ENCODE peak calls at places on chromosome 2, in six cellular contexts. G is sigmoid colon, C is ovary, E is spleen, Q is tibial artery, L is AG09309. B is an unnamed sample.
A peak's percentile ranks its signal among the peaks of the same experiment; 100 is the strongest.

GRCh38 chr2:100675373-100675772 is 112.6 kb downstream of the PDCL3 start:
- DNase-seq in C (no peak), G (no peak), Q (no peak), L (no peak), E (no peak), B (no peak)

GRCh38 chr2:151857650-151858049 is 29.4 kb upstream of the ARL5A start:
- DNase-seq in G (no peak), L (no peak), Q (no peak), E (no peak), C (no peak), B (no peak)

GRCh38 chr2:20916604-20917286 is 93.8 kb upstream of the LDAH start:
- DNase-seq in Q (no peak), C (no peak), E (no peak), L (no peak), G (peak; percentile 73), B (no peak)

GRCh38 chr2:228446732-228447131 is 265.2 kb upstream of the SPHKAP start:
- DNase-seq in C (no peak), E (no peak), L (no peak), G (no peak), Q (no peak), B (no peak)

GRCh38 chr2:7037340-7038333 is 120.4 kb downstream of the RNF144A start:
- DNase-seq in G (peak; percentile 82), E (peak; percentile 89), Q (peak; percentile 71), C (no peak), L (no peak), B (peak; percentile 80)

GRCh38 chr2:128091691-128092050 is 671 bp downstream of the UGGT1 start:
- DNase-seq in G (no peak), E (no peak), Q (no peak), L (no peak), C (no peak), B (no peak)

GRCh38 chr2:119117408-119117807 is 41.1 kb downstream of the C1QL2 start:
- DNase-seq in L (no peak), E (no peak), Q (no peak), C (no peak), G (no peak), B (no peak)

GRCh38 chr2:119533560-119533959 is 9.3 kb upstream of the SCTR start:
- DNase-seq in C (no peak), G (no peak), L (no peak), Q (no peak), E (no peak), B (no peak)

GRCh38 chr2:70977605-70978205 is 725 bp upstream of the ANKRD53 start:
- DNase-seq in L (peak; percentile 47), G (peak; percentile 81), C (peak; percentile 49), E (peak; percentile 79), Q (peak; percentile 69), B (no peak)

GRCh38 chr2:37656512-37657423 is 14.7 kb downstream of the CDC42EP3 start:
- DNase-seq in Q (no peak), C (no peak), G (no peak), L (no peak), E (no peak), B (no peak)

GRCh38 chr2:189609423-189609816 is 28.8 kb upstream of the SLC40A1 start:
- DNase-seq in G (no peak), L (no peak), E (no peak), Q (no peak), C (no peak), B (no peak)

GRCh38 chr2:120777170-120777751 is 41.6 kb downstream of the GLI2 start:
- DNase-seq in L (no peak), C (no peak), G (no peak), Q (no peak), E (no peak), B (no peak)

GRCh38 chr2:120780402-120780801 is 44.7 kb downstream of the GLI2 start:
- DNase-seq in C (no peak), E (no peak), L (no peak), G (no peak), Q (no peak), B (no peak)

GRCh38 chr2:120777787-120778186 is 42.1 kb downstream of the GLI2 start:
- DNase-seq in E (no peak), Q (no peak), L (no peak), C (no peak), G (no peak), B (no peak)

GRCh38 chr2:120778244-120778643 is 42.6 kb downstream of the GLI2 start:
- DNase-seq in E (no peak), G (no peak), C (no peak), L (no peak), Q (no peak), B (no peak)

DNA sequence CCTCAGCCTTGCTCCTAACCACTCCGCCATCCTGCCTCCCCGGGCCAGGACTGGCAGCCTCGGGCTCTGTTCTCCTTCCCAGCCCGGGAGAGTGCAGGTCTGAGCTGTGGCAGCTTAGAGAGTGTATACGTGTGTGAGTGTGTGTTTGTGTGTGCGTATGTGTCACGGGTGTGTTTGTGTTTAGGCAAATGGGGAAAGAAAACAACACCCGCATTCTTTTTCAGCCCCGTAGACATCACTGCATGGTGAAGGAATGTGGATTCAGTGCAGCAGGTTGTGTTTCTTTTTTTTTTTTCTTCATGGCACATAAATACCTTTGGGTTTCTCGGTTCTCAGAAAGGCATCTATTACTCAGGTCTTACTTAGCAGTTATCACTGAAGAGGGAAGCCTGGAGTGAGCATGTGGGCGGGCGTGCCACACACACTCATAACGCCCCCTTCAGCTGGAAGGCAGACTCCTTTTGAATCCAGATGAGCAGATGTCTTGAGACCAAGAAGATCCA is 44.2 kb downstream of the GLI2 start:
- DNase-seq in E (no peak), G (no peak), Q (no peak), C (no peak), L (peak; percentile 38), B (no peak)
- TF ChIP-seq CTCF in E (no peak), G (no peak), Q (no peak), C (no peak), L (peak; percentile 39), B (no peak)

GRCh38 chr2:23447405-23447804 is 62.4 kb downstream of the KLHL29 start:
- DNase-seq in Q (no peak), G (no peak), E (no peak), C (no peak), L (no peak), B (no peak)

GRCh38 chr2:23449413-23449812 is 64.4 kb downstream of the KLHL29 start:
- DNase-seq in Q (no peak), G (no peak), L (no peak), E (no peak), C (no peak), B (peak; percentile 44)

GRCh38 chr2:23452397-23452796 is 67.4 kb downstream of the KLHL29 start:
- DNase-seq in L (no peak), C (no peak), Q (no peak), G (no peak), E (no peak), B (no peak)

GRCh38 chr2:23446916-23447315 is 61.9 kb downstream of the KLHL29 start:
- DNase-seq in G (no peak), L (no peak), C (no peak), E (no peak), Q (no peak), B (no peak)

GRCh38 chr2:23449831-23450331 is 64.9 kb downstream of the KLHL29 start:
- DNase-seq in L (no peak), E (no peak), C (no peak), Q (no peak), G (no peak), B (no peak)
- TF ChIP-seq CTCF in L (no peak), E (no peak), C (no peak), Q (no peak), G (no peak), B (no peak)

GRCh38 chr2:715847-716573 is 38.8 kb upstream of the TMEM18 start:
- DNase-seq in Q (no peak), C (no peak), L (no peak), E (no peak), G (no peak), B (no peak)
- TF ChIP-seq CTCF in Q (no peak), C (no peak), L (peak; percentile 62), E (no peak), G (no peak), B (peak; percentile 29)

GRCh38 chr2:174461221-174461620 is 25.6 kb downstream of the GPR155 start:
- DNase-seq in G (no peak), L (no peak), Q (no peak), C (no peak), E (no peak), B (no peak)

DNA sequence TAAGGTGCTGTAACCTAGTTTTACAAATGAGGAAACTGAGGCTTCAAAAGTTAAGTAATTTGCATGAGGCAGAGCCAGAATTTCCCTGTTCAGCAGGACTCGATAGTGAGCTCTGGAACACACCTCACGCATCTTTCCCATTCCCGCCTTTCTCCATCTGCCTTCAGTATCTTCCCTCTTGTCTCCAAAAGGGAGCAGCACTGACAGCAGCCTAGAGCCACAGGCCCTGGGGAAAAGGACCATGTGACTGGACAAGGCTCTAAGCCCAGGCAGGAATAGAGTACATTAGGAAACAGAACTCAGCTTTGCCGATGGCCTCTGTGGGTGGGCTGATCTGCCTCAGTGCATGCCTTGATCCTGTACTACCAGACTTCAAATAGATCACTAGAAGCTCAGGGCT is 21.5 kb downstream of the GPR155 start:
- DNase-seq in L (no peak), E (no peak), C (no peak), Q (no peak), G (no peak), B (no peak)
- TF ChIP-seq CTCF in L (no peak), E (no peak), C (no peak), Q (no peak), G (no peak), B (no peak)

DNA sequence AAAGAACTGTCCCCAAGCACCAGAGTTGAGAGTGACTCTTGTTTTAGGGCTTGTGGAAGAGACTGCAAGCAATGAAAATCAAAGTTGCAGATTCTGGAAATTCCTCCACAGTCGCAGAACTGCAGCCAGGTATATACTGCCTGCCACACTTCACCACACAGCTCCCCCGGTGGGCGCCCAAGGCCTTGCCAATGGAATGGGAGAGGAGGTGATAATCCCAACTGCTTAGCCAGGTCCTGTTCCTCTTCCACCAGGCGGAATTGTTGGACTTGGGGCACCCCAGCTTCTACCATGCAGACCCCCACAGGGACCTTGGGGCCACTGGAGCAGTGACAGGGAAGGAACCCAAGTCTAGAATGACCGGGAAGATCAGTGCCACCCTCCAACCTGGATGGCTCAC is 4.8 kb upstream of the PDIA6 start:
- DNase-seq in Q (no peak), G (peak; percentile 45), L (no peak), E (peak; percentile 69), C (no peak), B (no peak)
- TF ChIP-seq CTCF in Q (no peak), G (no peak), L (peak; percentile 27), E (no peak), C (no peak), B (no peak)

DNA sequence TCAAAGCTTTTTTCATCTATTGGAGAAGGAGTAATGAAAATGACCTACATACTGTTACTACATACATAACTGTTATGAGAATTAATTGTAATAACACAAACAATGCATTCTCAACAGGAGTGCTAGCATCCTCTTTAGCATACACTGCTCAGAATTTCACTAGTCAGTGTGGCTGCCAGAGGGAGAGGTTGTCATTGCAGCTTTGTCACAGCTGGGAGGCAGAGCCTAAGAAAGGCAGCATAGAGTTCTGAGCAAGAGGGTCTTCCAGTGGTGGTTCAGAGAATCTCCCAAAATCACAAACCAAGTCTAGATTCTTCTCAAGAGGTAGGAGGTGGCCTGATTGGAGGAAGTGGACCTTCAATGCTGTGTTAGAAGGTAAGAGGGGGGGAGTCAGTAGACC is 286.7 kb upstream of the CYRIA start:
- DNase-seq in C (no peak), E (no peak), L (no peak), G (no peak), Q (no peak), B (no peak)
- TF ChIP-seq CTCF in C (no peak), E (no peak), L (no peak), G (no peak), Q (no peak), B (no peak)